ENCODE peak calls at places on chromosome X, in nine cellular contexts. L, C, M, I, D, V, R, P and X are unnamed samples.

GRCh38 chrX:14528629-14529287 is 578 bp upstream of the GLRA2 start:
- DNase-seq in V (no peak), R (peak), D (peak), P (peak), I (peak), M (peak), L (peak), C (no peak), X (no peak)

GRCh38 chrX:38060331-38060878 is 54.1 kb downstream of the SYTL5 start:
- DNase-seq in M (no peak), C (no peak), L (no peak), P (no peak), D (no peak), R (no peak), V (no peak), I (no peak), X (no peak)

GRCh38 chrX:151722241-151722846 is 6.5 kb downstream of the FATE1 start:
- DNase-seq in I (no peak), R (peak), V (no peak), P (no peak), D (no peak), C (no peak), L (peak), M (peak), X (no peak)

GRCh38 chrX:69546417-69546816 is 42.3 kb downstream of the NALF2 start:
- DNase-seq in L (no peak), I (no peak), V (no peak), D (no peak), R (no peak), C (no peak), M (no peak), P (no peak), X (no peak)

GRCh38 chrX:110182865-110183264 is 135.0 kb downstream of the AMMECR1 start:
- DNase-seq in R (no peak), V (no peak), M (no peak), D (no peak), I (no peak), C (no peak), L (no peak), P (no peak), X (no peak)

GRCh38 chrX:18422325-18422724 is 3.1 kb upstream of the CDKL5 start:
- DNase-seq in I (peak), P (no peak), C (no peak), L (no peak), V (no peak), M (no peak), D (no peak), R (peak), X (no peak)

GRCh38 chrX:19515615-19516105 is 352 bp upstream of the MAP3K15 start:
- DNase-seq in I (no peak), M (no peak), P (no peak), C (no peak), L (no peak), V (no peak), D (no peak), R (no peak), X (no peak)

GRCh38 chrX:19544693-19545305 is 29.5 kb upstream of the MAP3K15 start:
- DNase-seq in D (no peak), M (peak), R (peak), L (peak), I (peak), V (no peak), P (no peak), C (no peak), X (no peak)

GRCh38 chrX:151912221-151912620 is 468 bp upstream of the MAGEA4 start:
- DNase-seq in L (no peak), V (no peak), I (no peak), R (no peak), C (no peak), D (no peak), M (no peak), P (no peak), X (no peak)

GRCh38 chrX:56766554-56767412 is 37.7 kb downstream of the NBDY start:
- DNase-seq in V (no peak), M (no peak), D (no peak), C (peak), L (no peak), R (no peak), I (peak), P (no peak), X (no peak)

GRCh38 chrX:44244008-44244407 is 99.5 kb downstream of the EFHC2 start:
- DNase-seq in C (no peak), I (peak), R (peak), P (no peak), V (no peak), L (peak), D (no peak), M (peak), X (no peak)

GRCh38 chrX:125203379-125203736 is 116.3 kb upstream of the TEX13C start:
- DNase-seq in L (peak), P (no peak), I (no peak), D (no peak), M (no peak), R (no peak), C (no peak), V (no peak), X (no peak)

GRCh38 chrX:2351999-2352995 is 148.5 kb downstream of the DHRSX start:
- DNase-seq in I (peak), V (peak), C (no peak), D (no peak), M (peak), P (no peak), L (no peak), R (peak), X (no peak)

GRCh38 chrX:13283512-13283911 is 36.3 kb downstream of the ATXN3L start:
- DNase-seq in D (no peak), R (no peak), M (no peak), L (no peak), I (no peak), V (no peak), C (no peak), P (no peak), X (no peak)

GRCh38 chrX:106415276-106415895 is 196.4 kb upstream of the RADX start:
- DNase-seq in D (no peak), M (peak), R (peak), L (peak), P (no peak), C (no peak), I (peak), V (no peak), X (no peak)

GRCh38 chrX:44101300-44101699 is 128.1 kb upstream of the NDP start:
- DNase-seq in R (no peak), V (no peak), L (no peak), D (no peak), I (no peak), C (no peak), M (no peak), P (no peak), X (no peak)

GRCh38 chrX:17397074-17397473 is 22.1 kb downstream of the NHS start:
- DNase-seq in M (no peak), L (no peak), C (no peak), P (no peak), R (peak), I (no peak), V (no peak), D (no peak), X (no peak)

GRCh38 chrX:40504801-40505605 is 75.8 kb upstream of the ATP6AP2 start:
- DNase-seq in V (no peak), M (no peak), P (no peak), L (no peak), I (peak), C (no peak), R (peak), D (no peak), X (no peak)

GRCh38 chrX:270848-271367 is 10.3 kb upstream of the PLCXD1 start:
- DNase-seq in C (peak), V (peak), L (no peak), R (no peak), M (no peak), D (no peak), I (no peak), P (no peak), X (no peak)

GRCh38 chrX:12988797-12989196 is 13.9 kb downstream of the TMSB4X start:
- DNase-seq in R (peak), L (no peak), V (no peak), D (no peak), C (no peak), I (peak), M (peak), P (no peak), X (no peak)

GRCh38 chrX:140391313-140391712 is 113.6 kb downstream of the SOX3 start:
- DNase-seq in I (no peak), C (no peak), V (no peak), D (no peak), P (no peak), R (no peak), L (no peak), M (no peak), X (no peak)

GRCh38 chrX:63765692-63766091 is 19.3 kb downstream of the ARHGEF9 start:
- DNase-seq in V (no peak), L (no peak), D (no peak), R (no peak), C (no peak), I (no peak), M (no peak), P (no peak), X (no peak)

GRCh38 chrX:72169008-72169728 is 12.4 kb upstream of the PIN4 start:
- DNase-seq in M (no peak), L (no peak), R (peak), C (no peak), I (no peak), P (no peak), V (no peak), D (no peak), X (no peak)

GRCh38 chrX:17497193-17497592 is 122.2 kb downstream of the NHS start:
- DNase-seq in R (no peak), V (no peak), L (no peak), C (no peak), I (no peak), P (no peak), D (no peak), M (no peak), X (no peak)

GRCh38 chrX:54042609-54043010 is 1.7 kb downstream of the PHF8 start:
- DNase-seq in L (peak), I (peak), M (peak), C (peak), V (peak), P (no peak), R (peak), D (peak), X (peak)

GRCh38 chrX:148572332-148572731 is 71.9 kb downstream of the AFF2 start:
- DNase-seq in P (no peak), D (no peak), M (no peak), L (no peak), R (no peak), V (no peak), C (no peak), I (no peak), X (no peak)

GRCh38 chrX:115409551-115409950 is 120.0 kb downstream of the LUZP4 start:
- DNase-seq in D (no peak), I (no peak), L (peak), P (no peak), V (no peak), C (no peak), R (no peak), M (no peak), X (no peak)

GRCh38 chrX:19886888-19887531 is 390 bp downstream of the SH3KBP1 start:
- DNase-seq in C (no peak), L (peak), R (no peak), V (no peak), D (peak), M (no peak), I (no peak), P (no peak), X (no peak)

GRCh38 chrX:107748490-107748889 is 27.1 kb downstream of the TSC22D3 start:
- DNase-seq in L (peak), R (no peak), P (peak), M (no peak), I (no peak), V (no peak), D (no peak), C (no peak), X (no peak)

GRCh38 chrX:107751127-107751526 is 24.5 kb downstream of the TSC22D3 start:
- DNase-seq in I (no peak), R (no peak), D (no peak), M (no peak), P (no peak), V (no peak), L (no peak), C (no peak), X (no peak)

GRCh38 chrX:107750263-107750662 is 25.3 kb downstream of the TSC22D3 start:
- DNase-seq in M (no peak), D (no peak), C (no peak), L (no peak), R (no peak), V (no peak), P (peak), I (no peak), X (no peak)

GRCh38 chrX:107744868-107745267 is 30.7 kb downstream of the TSC22D3 start:
- DNase-seq in D (no peak), M (no peak), L (no peak), P (no peak), C (no peak), V (no peak), I (no peak), R (no peak), X (no peak)

DNA sequence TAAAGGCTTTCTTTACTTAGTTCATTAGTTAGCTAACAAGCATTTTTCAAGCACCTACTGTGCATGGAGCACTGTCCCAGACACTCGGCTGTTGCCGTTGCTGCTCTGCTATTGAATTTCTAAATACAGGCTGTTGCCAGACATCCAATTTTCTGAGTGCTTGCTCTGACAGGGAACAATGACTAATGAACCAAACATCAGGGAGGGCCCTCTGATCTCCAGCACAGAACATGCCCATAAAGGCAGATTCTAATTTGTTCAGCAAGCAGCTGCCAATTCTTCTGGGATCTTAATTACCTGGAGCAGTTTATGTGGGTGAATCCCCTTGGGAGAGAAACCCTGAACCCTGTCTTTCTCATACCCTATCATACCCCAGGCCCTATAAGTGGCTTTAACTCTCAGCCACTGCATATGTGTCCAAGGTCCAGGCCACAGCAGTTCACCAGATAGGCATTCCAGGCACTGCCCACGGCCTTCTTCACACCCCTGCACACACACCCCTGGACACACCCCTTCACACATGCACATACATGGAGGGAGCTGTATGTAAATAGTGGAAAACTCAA is 27.9 kb downstream of the TSC22D3 start:
- DNase-seq in V (peak), D (peak), I (peak), P (no peak), M (peak), C (no peak), L (peak), R (peak), X (no peak)
- H3K27ac ChIP-seq in V (peak), D (peak), I (no peak), P (peak), M (peak), C (peak), L (peak), R (no peak), X (peak)

GRCh38 chrX:136258951-136259350 is 7.8 kb upstream of the MAP7D3 start:
- DNase-seq in D (no peak), P (no peak), I (no peak), M (no peak), C (no peak), V (no peak), R (no peak), L (no peak), X (no peak)

GRCh38 chrX:136259543-136259942 is 8.3 kb upstream of the MAP7D3 start:
- DNase-seq in M (no peak), D (no peak), L (no peak), C (no peak), P (no peak), R (peak), V (no peak), I (peak), X (no peak)

GRCh38 chrX:136251042-136251991 is at the start of gene MAP7D3:
- DNase-seq in V (peak), P (no peak), C (peak), D (peak), I (no peak), L (peak), R (peak), M (peak), X (no peak)

GRCh38 chrX:136250191-136251041 is 784 bp downstream of the MAP7D3 start:
- DNase-seq in R (peak), C (no peak), P (no peak), M (peak), D (no peak), V (no peak), L (peak), I (no peak), X (no peak)

DNA sequence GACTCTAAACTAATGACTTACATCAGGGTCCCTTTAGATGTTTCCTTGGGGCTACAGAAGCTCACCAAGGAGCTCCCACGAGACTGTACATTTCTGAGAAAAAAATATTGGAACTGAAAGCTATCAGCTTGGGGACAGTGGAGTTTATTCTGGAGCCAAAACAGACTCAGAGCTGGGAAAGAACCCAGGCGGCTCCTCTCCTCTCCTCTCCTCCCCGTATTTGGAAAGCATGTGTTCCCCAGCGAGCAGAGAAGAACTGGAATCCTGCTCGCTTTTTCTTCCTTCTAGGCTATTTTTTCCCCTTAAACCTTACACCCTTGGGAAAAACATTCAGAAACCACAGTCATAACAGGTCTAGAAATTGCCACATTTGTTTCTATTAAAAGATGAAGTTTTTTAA is 4.3 kb upstream of the MAP7D3 start:
- DNase-seq in L (no peak), I (no peak), V (no peak), M (no peak), D (no peak), R (peak), P (no peak), C (no peak), X (no peak)
- H3K4me3 ChIP-seq in L (no peak), I (no peak), V (no peak), M (no peak), D (no peak), R (no peak), P (no peak), C (peak), X (peak)

GRCh38 chrX:32687379-32687778 is 524.0 kb downstream of the DMD start:
- DNase-seq in C (no peak), I (no peak), M (no peak), D (no peak), P (no peak), R (no peak), V (no peak), L (no peak), X (no peak)
- TF ChIP-seq CTCF in C (no peak), I (peak), M (no peak), D (no peak), P (no peak), R (no peak), V (no peak), L (no peak), X (no peak)

GRCh38 chrX:153984351-153985178 is 12.0 kb downstream of the TMEM187 start:
- DNase-seq in I (no peak), V (no peak), P (no peak), D (no peak), M (no peak), L (no peak), R (no peak), C (no peak), X (no peak)
- H3K27ac ChIP-seq in I (no peak), V (no peak), P (peak), D (peak), M (no peak), L (no peak), R (no peak), C (no peak), X (peak)

GRCh38 chrX:129836827-129837226 is 6.9 kb downstream of the ZDHHC9 start:
- DNase-seq in M (no peak), R (no peak), C (no peak), L (no peak), P (no peak), V (no peak), I (no peak), D (no peak), X (no peak)
- H3K4me3 ChIP-seq in M (no peak), R (no peak), C (no peak), L (no peak), P (no peak), V (no peak), I (no peak), D (no peak), X (no peak)

DNA sequence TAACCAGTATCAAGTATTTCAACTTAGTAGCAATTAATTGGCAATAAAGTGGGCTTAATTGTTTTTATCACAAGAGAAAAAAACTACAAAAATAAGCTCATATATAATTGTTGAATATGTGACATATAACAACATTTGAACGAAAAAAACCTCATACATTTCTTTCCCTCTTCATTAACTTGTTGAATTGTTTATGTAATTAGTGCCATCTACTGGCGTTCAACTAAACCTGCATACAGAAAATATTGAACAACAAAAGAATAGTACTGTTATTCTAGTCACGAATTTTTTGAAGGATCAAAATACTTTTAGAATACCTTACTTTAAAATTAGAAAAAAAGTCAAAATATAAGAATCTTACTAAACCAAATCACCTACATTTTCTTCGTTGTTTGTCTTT is 586.5 kb upstream of the FTHL17 start:
- DNase-seq in L (peak), D (no peak), R (peak), V (no peak), C (no peak), I (no peak), M (peak), P (no peak), X (no peak)
- TF ChIP-seq CTCF in L (peak), D (peak), R (no peak), V (peak), C (peak), I (peak), M (peak), P (peak), X (no peak)

GRCh38 chrX:5730561-5730960 is 498.1 kb downstream of the NLGN4X start:
- DNase-seq in P (no peak), R (no peak), I (no peak), C (no peak), V (no peak), D (no peak), M (no peak), L (no peak), X (no peak)

DNA sequence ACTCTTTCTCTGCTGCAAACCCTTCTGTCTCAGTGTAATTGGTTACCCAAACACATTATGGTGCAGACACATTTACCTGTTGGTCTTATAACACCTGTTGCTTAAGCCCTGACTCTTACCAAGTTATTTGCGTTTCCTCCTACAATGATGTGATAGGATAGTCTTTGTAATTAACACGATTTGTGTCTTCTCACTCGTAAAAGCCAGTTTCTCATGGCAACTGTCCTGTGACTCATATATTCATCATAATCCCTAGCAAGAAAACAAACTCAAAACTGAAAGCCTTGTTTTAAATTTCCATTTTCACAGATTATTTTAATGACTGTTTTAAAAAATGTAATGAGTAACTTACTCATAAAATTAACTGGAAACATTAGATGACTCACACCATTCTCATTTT is 495.2 kb downstream of the NLGN4X start:
- DNase-seq in C (no peak), V (no peak), R (no peak), M (no peak), I (no peak), D (no peak), L (no peak), P (no peak), X (no peak)
- H3K27ac ChIP-seq in C (no peak), V (no peak), R (no peak), M (no peak), I (no peak), D (no peak), L (no peak), P (no peak), X (no peak)